ENCODE peak calls at places on chromosomes 5 and 9, in four cellular contexts. D is MM.1S, S is cardiac fibroblast, M is smooth muscle cell of the brain vasculature. N is an unnamed sample.

GRCh38 chr5:60295423-60295822 is 401.9 kb upstream of the PDE4D start:
- DNase-seq in D (peak), S (peak), M (peak), N (peak)

GRCh38 chr9:126947529-126947928 is 32.9 kb downstream of the RALGPS1 start:
- DNase-seq in D (peak), S (no peak), M (no peak), N (no peak)

GRCh38 chr9:135087489-135087791 is at the start of gene OLFM1:
- DNase-seq in D (no peak), S (peak), M (no peak), N (peak)

GRCh38 chr9:71004196-71004595 is 117.2 kb downstream of the TRPM3 start:
- DNase-seq in D (no peak), S (no peak), M (no peak), N (no peak)

GRCh38 chr9:92986175-92987110 is 39.1 kb downstream of the FGD3 start:
- DNase-seq in D (peak), S (peak), M (no peak), N (peak)

GRCh38 chr9:121734465-121734864 is 83.0 kb downstream of the DAB2IP start:
- DNase-seq in D (no peak), S (no peak), M (no peak), N (no peak)

GRCh38 chr9:101026824-101027223 is 1.7 kb upstream of the PLPPR1 start:
- DNase-seq in D (no peak), S (no peak), M (no peak), N (no peak)

GRCh38 chr5:36607114-36607561 is 732 bp downstream of the SLC1A3 start:
- DNase-seq in D (no peak), S (peak), M (no peak), N (peak)

GRCh38 chr9:105441761-105442160 is 6.1 kb upstream of the FSD1L start:
- DNase-seq in D (no peak), S (peak), M (no peak), N (no peak)

GRCh38 chr9:12784461-12785250 is 9.8 kb downstream of the LURAP1L start:
- DNase-seq in D (peak), S (peak), M (no peak), N (no peak)

GRCh38 chr9:32524558-32525461 is 1.2 kb downstream of the RIGI start:
- DNase-seq in D (no peak), S (peak), M (no peak), N (no peak)

GRCh38 chr9:136762221-136762691 is 2.1 kb downstream of the LCN15 start:
- DNase-seq in D (no peak), S (no peak), M (no peak), N (no peak)

GRCh38 chr9:3646226-3646625 is 120.4 kb upstream of the RFX3 start:
- DNase-seq in D (no peak), S (no peak), M (no peak), N (no peak)

GRCh38 chr5:171363846-171364245 is 23.8 kb upstream of the NPM1 start:
- DNase-seq in D (peak), S (no peak), M (no peak), N (no peak)

GRCh38 chr9:92292338-92293074 is 991 bp downstream of the IARS1 start:
- DNase-seq in D (no peak), S (peak), M (no peak), N (peak)

GRCh38 chr5:125227333-125228075 is 481.1 kb upstream of the ZNF608 start:
- DNase-seq in D (no peak), S (peak), M (no peak), N (peak)

GRCh38 chr9:110029422-110029814 is 178.5 kb downstream of the C9orf152 start:
- DNase-seq in D (no peak), S (peak), M (no peak), N (no peak)

GRCh38 chr9:76200730-76201129 is 193.5 kb downstream of the RFK start:
- DNase-seq in D (no peak), S (no peak), M (no peak), N (no peak)

GRCh38 chr5:127551410-127552041 is 34.1 kb downstream of the PRRC1 start:
- DNase-seq in D (no peak), S (no peak), M (no peak), N (no peak)

GRCh38 chr5:143147382-143147781 is 256.1 kb downstream of the NR3C1 start:
- DNase-seq in D (no peak), S (no peak), M (peak), N (no peak)

GRCh38 chr5:157323107-157323706 is 57.3 kb downstream of the CYFIP2 start:
- DNase-seq in D (no peak), S (no peak), M (no peak), N (no peak)

GRCh38 chr9:2018162-2018643 is 3.1 kb downstream of the SMARCA2 start:
- DNase-seq in D (no peak), S (no peak), M (no peak), N (no peak)

GRCh38 chr5:36644727-36645126 is 38.3 kb downstream of the SLC1A3 start:
- DNase-seq in D (no peak), S (no peak), M (no peak), N (no peak)

GRCh38 chr9:114405294-114406034 is 17.7 kb upstream of the AKNA start:
- DNase-seq in D (peak), S (peak), M (peak), N (peak)

GRCh38 chr5:152907488-152908245 is 502.6 kb upstream of the NMUR2 start:
- DNase-seq in D (no peak), S (no peak), M (no peak), N (no peak)

GRCh38 chr5:139368613-139369012 is 14.5 kb downstream of the SLC23A1 start:
- DNase-seq in D (no peak), S (no peak), M (no peak), N (no peak)

GRCh38 chr5:176844706-176845391 is 34.5 kb downstream of the UNC5A start:
- DNase-seq in D (no peak), S (peak), M (no peak), N (peak)

GRCh38 chr9:135521608-135522095 is 412 bp downstream of the LCN1 start:
- DNase-seq in D (no peak), S (no peak), M (no peak), N (peak)

GRCh38 chr9:107548298-107549142 is 59.0 kb upstream of the KLF4 start:
- DNase-seq in D (no peak), S (peak), M (peak), N (no peak)